ENCODE peak calls at places on chromosomes 1 and 21, in ten cellular contexts. J, B, X, Z, M, S, K, E, T and O are unnamed samples.

GRCh38 chr21:35622612-35623011 is 437.7 kb downstream of the SETD4 start:
- DNase-seq in K (no peak), M (no peak), S (no peak), E (no peak), T (no peak), J (no peak), X (no peak), B (no peak), Z (no peak), O (no peak)

GRCh38 chr1:189983156-189983555 is 494.5 kb downstream of the BRINP3 start:
- DNase-seq in S (no peak), X (no peak), T (no peak), J (no peak), M (no peak), E (no peak), Z (no peak), B (no peak), K (no peak), O (no peak)

GRCh38 chr1:91226741-91227140 is 177.9 kb downstream of the HFM1 start:
- DNase-seq in B (no peak), J (no peak), X (no peak), Z (no peak), M (peak), S (no peak), K (no peak), E (no peak), T (no peak), O (no peak)

GRCh38 chr1:32454726-32455125 is 10.1 kb upstream of the ZBTB8B start:
- DNase-seq in K (no peak), E (no peak), Z (no peak), T (no peak), J (no peak), B (no peak), S (no peak), X (no peak), M (no peak), O (peak)

GRCh38 chr1:187836557-187836956 is 1007.8 kb downstream of the PLA2G4A start:
- DNase-seq in B (no peak), E (no peak), J (no peak), X (no peak), Z (no peak), K (no peak), S (no peak), T (no peak), M (no peak), O (no peak)

GRCh38 chr1:200337831-200338230 is 72.0 kb downstream of the ZNF281 start:
- DNase-seq in X (no peak), M (no peak), B (no peak), K (no peak), E (no peak), J (no peak), Z (no peak), S (no peak), T (no peak), O (no peak)

GRCh38 chr1:81226603-81226928 is 574.2 kb upstream of the ADGRL2 start:
- DNase-seq in K (no peak), J (no peak), T (no peak), E (no peak), B (no peak), X (no peak), M (no peak), Z (no peak), S (no peak), O (no peak)

GRCh38 chr1:228106800-228107054 is 2.4 kb downstream of the MRPL55 start:
- DNase-seq in E (no peak), K (no peak), J (no peak), X (no peak), S (no peak), Z (no peak), B (no peak), T (no peak), M (no peak), O (no peak)

GRCh38 chr1:48676822-48677221 is 99.9 kb downstream of the BEND5 start:
- DNase-seq in B (no peak), E (no peak), K (no peak), T (no peak), Z (no peak), J (no peak), S (no peak), X (no peak), M (no peak), O (no peak)

DNA sequence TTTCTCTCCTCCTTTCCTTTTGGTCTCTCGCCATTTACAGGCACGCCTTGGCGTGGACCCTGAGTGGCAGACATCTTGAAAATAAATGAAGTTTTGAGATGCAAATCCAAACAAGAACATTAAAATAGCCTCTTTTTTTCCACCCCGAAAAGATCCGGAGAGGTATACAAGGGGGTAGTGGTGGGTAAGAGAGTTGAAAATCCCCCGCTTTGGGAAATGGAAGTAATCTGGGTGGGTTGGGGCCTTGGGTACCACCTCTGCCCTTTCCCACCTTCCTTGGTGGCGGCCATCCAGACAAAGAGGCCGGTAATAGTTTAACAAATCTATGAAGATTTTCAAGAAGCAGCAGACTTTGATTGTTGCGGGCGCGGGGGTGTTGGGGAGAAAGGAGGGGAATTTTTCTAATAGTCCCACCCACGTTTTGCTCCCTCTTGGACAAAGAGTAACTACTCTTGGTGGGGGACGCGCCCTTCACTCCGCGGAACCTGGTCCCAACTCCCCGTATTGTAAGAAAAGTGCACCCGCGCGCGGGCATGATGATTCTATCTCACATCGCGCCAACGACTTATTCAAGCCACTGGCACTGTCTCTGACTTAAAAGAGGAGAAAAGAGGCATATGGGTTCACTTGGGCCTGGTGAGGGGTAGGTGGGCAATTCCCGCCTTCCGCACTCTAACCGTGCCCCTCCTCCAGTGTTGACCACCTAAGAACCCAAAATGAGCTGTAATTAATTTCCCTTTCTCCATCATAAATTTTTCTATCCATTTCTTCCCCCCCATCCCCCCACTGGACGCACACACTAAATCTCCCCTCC is 3.9 kb upstream of the FOXD3 start:
- DNase-seq in E (no peak), Z (no peak), M (no peak), S (no peak), J (no peak), K (no peak), X (no peak), B (no peak), T (no peak), O (no peak)
- TF ChIP-seq POLR2A in E (no peak), Z (no peak), M (no peak), S (no peak), J (no peak), K (no peak), X (no peak), B (no peak), T (no peak), O (no peak)

GRCh38 chr1:151841141-151841540 is 1.5 kb upstream of the C2CD4D start:
- DNase-seq in T (no peak), Z (no peak), J (no peak), E (no peak), S (no peak), X (no peak), B (no peak), M (no peak), K (peak), O (peak)

GRCh38 chr1:151840421-151840820 is 801 bp upstream of the C2CD4D start:
- DNase-seq in T (no peak), Z (no peak), S (no peak), X (no peak), M (no peak), B (no peak), K (no peak), J (no peak), E (no peak), O (no peak)

GRCh38 chr1:151837841-151838490 is 1.7 kb downstream of the C2CD4D start:
- DNase-seq in E (no peak), M (peak), T (peak), J (no peak), X (no peak), Z (no peak), S (peak), K (peak), B (no peak), O (no peak)

GRCh38 chr1:151838491-151839412 is 868 bp downstream of the C2CD4D start:
- DNase-seq in B (no peak), T (peak), K (no peak), S (no peak), M (no peak), X (no peak), E (no peak), Z (no peak), J (no peak), O (no peak)

GRCh38 chr1:151839457-151840409 is at the start of gene C2CD4D:
- DNase-seq in M (peak), S (no peak), J (no peak), K (no peak), T (peak), X (no peak), Z (no peak), E (peak), B (no peak), O (no peak)
- TF ChIP-seq POLR2A in M (peak), S (no peak), J (peak), K (no peak), T (no peak), X (no peak), Z (peak), E (no peak), B (peak), O (no peak)

DNA sequence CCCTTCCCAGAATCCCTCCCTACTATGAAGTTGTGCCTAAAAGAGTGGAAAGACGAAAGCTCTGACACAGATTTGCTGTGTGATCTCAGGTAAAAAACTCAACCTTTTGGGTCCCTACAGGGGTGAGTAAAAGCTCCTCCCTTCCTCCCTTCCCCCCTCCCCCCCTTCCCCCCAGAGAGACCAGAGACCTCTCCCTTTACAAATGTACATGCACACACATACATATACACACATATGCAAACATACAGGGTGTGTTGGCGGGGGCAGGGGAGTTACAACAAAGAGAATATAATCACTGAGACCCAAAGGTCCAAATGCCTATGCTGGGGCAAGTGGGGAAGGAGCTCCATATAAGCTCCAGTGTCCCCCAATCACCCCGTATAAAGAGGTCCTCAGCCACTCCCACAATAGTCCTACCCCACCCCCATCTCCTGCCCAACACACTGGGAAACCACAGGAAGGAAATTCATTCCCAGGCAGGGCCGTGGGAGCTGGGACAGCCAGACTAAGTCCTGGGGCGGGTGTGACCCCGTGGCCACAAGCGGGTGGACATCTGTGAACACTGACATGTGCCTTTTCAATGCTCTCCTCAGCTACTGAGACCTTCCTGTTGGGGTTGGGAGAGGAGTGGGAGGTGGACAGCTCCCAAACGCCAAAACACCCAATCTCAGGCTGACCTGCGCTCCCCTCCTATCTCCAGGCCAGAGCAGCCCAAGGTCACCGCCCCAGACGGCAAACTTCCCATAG is 2.0 kb downstream of the MEF2D start:
- DNase-seq in M (no peak), X (peak), Z (no peak), B (no peak), E (no peak), T (no peak), S (no peak), J (no peak), K (peak), O (peak)
- TF ChIP-seq POLR2A in M (no peak), X (peak), Z (peak), B (peak), E (no peak), T (no peak), S (no peak), J (no peak), K (peak), O (peak)

GRCh38 chr1:7425229-7425628 is 345.9 kb upstream of the VAMP3 start:
- DNase-seq in M (no peak), B (no peak), E (no peak), Z (no peak), S (no peak), K (no peak), J (no peak), T (no peak), X (no peak), O (no peak)

GRCh38 chr1:7427901-7428300 is 343.2 kb upstream of the VAMP3 start:
- DNase-seq in S (no peak), M (no peak), B (no peak), E (no peak), K (no peak), J (no peak), T (no peak), X (no peak), Z (no peak), O (peak)

GRCh38 chr1:7429290-7429689 is 341.8 kb upstream of the VAMP3 start:
- DNase-seq in Z (no peak), X (no peak), J (no peak), K (no peak), E (no peak), T (no peak), S (no peak), B (no peak), M (no peak), O (no peak)

GRCh38 chr1:7425771-7426170 is 345.3 kb upstream of the VAMP3 start:
- DNase-seq in Z (no peak), J (no peak), S (no peak), X (no peak), T (no peak), E (no peak), M (no peak), B (no peak), K (no peak), O (no peak)

GRCh38 chr1:7427066-7427465 is 344.0 kb upstream of the VAMP3 start:
- DNase-seq in Z (no peak), S (no peak), J (no peak), T (no peak), K (peak), E (no peak), X (no peak), B (no peak), M (no peak), O (no peak)
- TF ChIP-seq POLR2A in Z (no peak), S (no peak), J (no peak), T (no peak), K (no peak), E (no peak), X (no peak), B (no peak), M (no peak), O (no peak)

DNA sequence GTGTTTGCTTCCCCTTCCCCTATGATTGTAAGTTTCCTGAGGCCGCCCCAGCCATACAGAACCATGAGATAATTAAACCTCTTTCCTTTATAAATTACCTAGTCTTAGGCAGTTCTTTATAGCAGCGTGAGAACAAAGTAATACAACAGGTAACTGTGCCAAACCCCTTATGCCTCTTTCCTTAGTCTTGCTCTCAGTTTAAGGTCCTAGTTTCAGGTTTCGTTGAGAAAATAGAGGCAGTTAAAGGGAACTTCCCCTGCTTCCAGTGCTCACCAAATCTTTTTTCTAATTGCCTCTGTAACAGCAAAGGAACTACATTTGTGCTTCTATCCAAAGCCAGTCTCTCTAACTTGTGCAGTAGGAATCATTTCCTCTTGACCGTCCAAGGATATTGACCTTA is 164.8 kb downstream of the PATJ start:
- DNase-seq in M (no peak), S (no peak), X (no peak), T (no peak), Z (no peak), K (no peak), E (no peak), B (no peak), J (no peak), O (no peak)
- TF ChIP-seq POLR2A in M (no peak), S (no peak), X (no peak), T (no peak), Z (no peak), K (no peak), E (no peak), B (no peak), J (no peak), O (no peak)